ENCODE peak calls at places on chromosome 3, in eight cellular contexts. One of them, this sample, is unnamed.

GRCh38 chr3:53773330-53773583 is 73.0 kb downstream of the CHDH start:
- DNase-seq in CD4-positive, alpha-beta T cell: no peak
- DNase-seq in HS-27A: no peak
- DNase-seq in activated T-cell treated with anti-CD3 and anti-CD28 coated beads, Interleukin-2, amount 50 U/mL, for 1 hour: no peak
- DNase-seq in stromal cell of bone marrow: no peak
- DNase-seq in cerebellum: no peak
- DNase-seq in activated CD4-positive, alpha-beta T cell treated with anti-CD3 and anti-CD28 coated beads, Interleukin-2, amount 10 ng/mL, durations not matched to agents 7 days and 5 days: no peak
- DNase-seq in sigmoid colon: no peak
- DNase-seq in this sample: no peak

GRCh38 chr3:8777978-8778267 is 8.5 kb upstream of the OXTR start:
- DNase-seq in sigmoid colon: no peak
- DNase-seq in CD4-positive, alpha-beta T cell: no peak
- DNase-seq in activated T-cell treated with anti-CD3 and anti-CD28 coated beads, Interleukin-2, amount 50 U/mL, for 1 hour: no peak
- DNase-seq in HS-27A: no peak
- DNase-seq in activated CD4-positive, alpha-beta T cell treated with anti-CD3 and anti-CD28 coated beads, Interleukin-2, amount 10 ng/mL, durations not matched to agents 7 days and 5 days: no peak
- DNase-seq in stromal cell of bone marrow: no peak
- DNase-seq in cerebellum: no peak
- DNase-seq in this sample: no peak

GRCh38 chr3:55405436-55405835 is 81.7 kb downstream of the WNT5A start:
- DNase-seq in activated T-cell treated with anti-CD3 and anti-CD28 coated beads, Interleukin-2, amount 50 U/mL, for 1 hour: no peak
- DNase-seq in HS-27A: no peak
- DNase-seq in sigmoid colon: no peak
- DNase-seq in CD4-positive, alpha-beta T cell: no peak
- DNase-seq in cerebellum: no peak
- DNase-seq in stromal cell of bone marrow: no peak
- DNase-seq in activated CD4-positive, alpha-beta T cell treated with anti-CD3 and anti-CD28 coated beads, Interleukin-2, amount 10 ng/mL, durations not matched to agents 7 days and 5 days: no peak
- DNase-seq in this sample: no peak

GRCh38 chr3:84108442-84108971 is 850.3 kb upstream of the CADM2 start:
- DNase-seq in sigmoid colon: no peak
- DNase-seq in stromal cell of bone marrow: peak
- DNase-seq in activated T-cell treated with anti-CD3 and anti-CD28 coated beads, Interleukin-2, amount 50 U/mL, for 1 hour: no peak
- DNase-seq in cerebellum: no peak
- DNase-seq in activated CD4-positive, alpha-beta T cell treated with anti-CD3 and anti-CD28 coated beads, Interleukin-2, amount 10 ng/mL, durations not matched to agents 7 days and 5 days: no peak
- DNase-seq in CD4-positive, alpha-beta T cell: no peak
- DNase-seq in HS-27A: peak
- DNase-seq in this sample: no peak

GRCh38 chr3:24069045-24069444 is 124.0 kb downstream of the NR1D2 start:
- DNase-seq in stromal cell of bone marrow: no peak
- DNase-seq in CD4-positive, alpha-beta T cell: no peak
- DNase-seq in activated T-cell treated with anti-CD3 and anti-CD28 coated beads, Interleukin-2, amount 50 U/mL, for 1 hour: no peak
- DNase-seq in activated CD4-positive, alpha-beta T cell treated with anti-CD3 and anti-CD28 coated beads, Interleukin-2, amount 10 ng/mL, durations not matched to agents 7 days and 5 days: no peak
- DNase-seq in sigmoid colon: peak
- DNase-seq in cerebellum: no peak
- DNase-seq in HS-27A: no peak
- DNase-seq in this sample: no peak

GRCh38 chr3:189712906-189713483 is 81.8 kb downstream of the TP63 start:
- DNase-seq in sigmoid colon: no peak
- DNase-seq in stromal cell of bone marrow: no peak
- DNase-seq in activated T-cell treated with anti-CD3 and anti-CD28 coated beads, Interleukin-2, amount 50 U/mL, for 1 hour: no peak
- DNase-seq in HS-27A: no peak
- DNase-seq in CD4-positive, alpha-beta T cell: no peak
- DNase-seq in activated CD4-positive, alpha-beta T cell treated with anti-CD3 and anti-CD28 coated beads, Interleukin-2, amount 10 ng/mL, durations not matched to agents 7 days and 5 days: no peak
- DNase-seq in cerebellum: no peak
- DNase-seq in this sample: no peak

GRCh38 chr3:194683431-194683830 is 2.3 kb upstream of the FAM43A start:
- DNase-seq in activated T-cell treated with anti-CD3 and anti-CD28 coated beads, Interleukin-2, amount 50 U/mL, for 1 hour: no peak
- DNase-seq in activated CD4-positive, alpha-beta T cell treated with anti-CD3 and anti-CD28 coated beads, Interleukin-2, amount 10 ng/mL, durations not matched to agents 7 days and 5 days: no peak
- DNase-seq in stromal cell of bone marrow: no peak
- DNase-seq in cerebellum: no peak
- DNase-seq in HS-27A: no peak
- DNase-seq in CD4-positive, alpha-beta T cell: no peak
- DNase-seq in sigmoid colon: no peak
- DNase-seq in this sample: no peak

GRCh38 chr3:189981668-189982067 is 139.0 kb downstream of the P3H2 start:
- DNase-seq in activated CD4-positive, alpha-beta T cell treated with anti-CD3 and anti-CD28 coated beads, Interleukin-2, amount 10 ng/mL, durations not matched to agents 7 days and 5 days: no peak
- DNase-seq in sigmoid colon: peak
- DNase-seq in cerebellum: no peak
- DNase-seq in CD4-positive, alpha-beta T cell: no peak
- DNase-seq in activated T-cell treated with anti-CD3 and anti-CD28 coated beads, Interleukin-2, amount 50 U/mL, for 1 hour: no peak
- DNase-seq in stromal cell of bone marrow: peak
- DNase-seq in HS-27A: peak
- DNase-seq in this sample: no peak

GRCh38 chr3:107753494-107753893 is 230.7 kb downstream of the BBX start:
- DNase-seq in activated T-cell treated with anti-CD3 and anti-CD28 coated beads, Interleukin-2, amount 50 U/mL, for 1 hour: no peak
- DNase-seq in HS-27A: no peak
- DNase-seq in cerebellum: peak
- DNase-seq in activated CD4-positive, alpha-beta T cell treated with anti-CD3 and anti-CD28 coated beads, Interleukin-2, amount 10 ng/mL, durations not matched to agents 7 days and 5 days: peak
- DNase-seq in stromal cell of bone marrow: peak
- DNase-seq in CD4-positive, alpha-beta T cell: no peak
- DNase-seq in sigmoid colon: no peak
- DNase-seq in this sample: no peak

GRCh38 chr3:180802837-180803236 is 109.6 kb upstream of the FXR1 start:
- DNase-seq in activated CD4-positive, alpha-beta T cell treated with anti-CD3 and anti-CD28 coated beads, Interleukin-2, amount 10 ng/mL, durations not matched to agents 7 days and 5 days: no peak
- DNase-seq in stromal cell of bone marrow: peak
- DNase-seq in activated T-cell treated with anti-CD3 and anti-CD28 coated beads, Interleukin-2, amount 50 U/mL, for 1 hour: no peak
- DNase-seq in cerebellum: no peak
- DNase-seq in sigmoid colon: no peak
- DNase-seq in CD4-positive, alpha-beta T cell: no peak
- DNase-seq in HS-27A: no peak
- DNase-seq in this sample: no peak

GRCh38 chr3:71710906-71711494 is 14.2 kb downstream of the EIF4E3 start:
- DNase-seq in cerebellum: peak
- DNase-seq in activated T-cell treated with anti-CD3 and anti-CD28 coated beads, Interleukin-2, amount 50 U/mL, for 1 hour: no peak
- DNase-seq in stromal cell of bone marrow: peak
- DNase-seq in CD4-positive, alpha-beta T cell: no peak
- DNase-seq in HS-27A: no peak
- DNase-seq in sigmoid colon: no peak
- DNase-seq in activated CD4-positive, alpha-beta T cell treated with anti-CD3 and anti-CD28 coated beads, Interleukin-2, amount 10 ng/mL, durations not matched to agents 7 days and 5 days: no peak
- DNase-seq in this sample: no peak

GRCh38 chr3:42682301-42683070 is 2.9 kb upstream of the KLHL40 start:
- DNase-seq in CD4-positive, alpha-beta T cell: no peak
- DNase-seq in activated T-cell treated with anti-CD3 and anti-CD28 coated beads, Interleukin-2, amount 50 U/mL, for 1 hour: no peak
- DNase-seq in sigmoid colon: peak
- DNase-seq in cerebellum: no peak
- DNase-seq in HS-27A: no peak
- DNase-seq in stromal cell of bone marrow: no peak
- DNase-seq in activated CD4-positive, alpha-beta T cell treated with anti-CD3 and anti-CD28 coated beads, Interleukin-2, amount 10 ng/mL, durations not matched to agents 7 days and 5 days: no peak
- DNase-seq in this sample: peak

GRCh38 chr3:128518587-128519490 is 25.8 kb upstream of the GATA2 start:
- DNase-seq in stromal cell of bone marrow: no peak
- DNase-seq in CD4-positive, alpha-beta T cell: no peak
- DNase-seq in HS-27A: no peak
- DNase-seq in cerebellum: no peak
- DNase-seq in activated CD4-positive, alpha-beta T cell treated with anti-CD3 and anti-CD28 coated beads, Interleukin-2, amount 10 ng/mL, durations not matched to agents 7 days and 5 days: no peak
- DNase-seq in activated T-cell treated with anti-CD3 and anti-CD28 coated beads, Interleukin-2, amount 50 U/mL, for 1 hour: no peak
- DNase-seq in sigmoid colon: no peak
- DNase-seq in this sample: no peak

GRCh38 chr3:128343287-128344045 is 123.2 kb downstream of the DNAJB8 start:
- DNase-seq in CD4-positive, alpha-beta T cell: no peak
- DNase-seq in activated T-cell treated with anti-CD3 and anti-CD28 coated beads, Interleukin-2, amount 50 U/mL, for 1 hour: no peak
- DNase-seq in activated CD4-positive, alpha-beta T cell treated with anti-CD3 and anti-CD28 coated beads, Interleukin-2, amount 10 ng/mL, durations not matched to agents 7 days and 5 days: no peak
- DNase-seq in HS-27A: peak
- DNase-seq in sigmoid colon: peak
- DNase-seq in stromal cell of bone marrow: no peak
- DNase-seq in cerebellum: no peak
- DNase-seq in this sample: no peak

GRCh38 chr3:155548194-155548593 is 196.7 kb downstream of the PLCH1 start:
- DNase-seq in cerebellum: no peak
- DNase-seq in HS-27A: no peak
- DNase-seq in stromal cell of bone marrow: peak
- DNase-seq in activated CD4-positive, alpha-beta T cell treated with anti-CD3 and anti-CD28 coated beads, Interleukin-2, amount 10 ng/mL, durations not matched to agents 7 days and 5 days: no peak
- DNase-seq in CD4-positive, alpha-beta T cell: no peak
- DNase-seq in activated T-cell treated with anti-CD3 and anti-CD28 coated beads, Interleukin-2, amount 50 U/mL, for 1 hour: no peak
- DNase-seq in sigmoid colon: no peak
- DNase-seq in this sample: no peak

GRCh38 chr3:179949428-179949827 is 87.3 kb downstream of the PEX5L start:
- DNase-seq in cerebellum: no peak
- DNase-seq in sigmoid colon: no peak
- DNase-seq in activated CD4-positive, alpha-beta T cell treated with anti-CD3 and anti-CD28 coated beads, Interleukin-2, amount 10 ng/mL, durations not matched to agents 7 days and 5 days: no peak
- DNase-seq in CD4-positive, alpha-beta T cell: no peak
- DNase-seq in activated T-cell treated with anti-CD3 and anti-CD28 coated beads, Interleukin-2, amount 50 U/mL, for 1 hour: no peak
- DNase-seq in stromal cell of bone marrow: no peak
- DNase-seq in HS-27A: no peak
- DNase-seq in this sample: no peak

GRCh38 chr3:71064976-71065763 is 518.4 kb downstream of the FOXP1 start:
- DNase-seq in CD4-positive, alpha-beta T cell: peak
- DNase-seq in sigmoid colon: peak
- DNase-seq in activated CD4-positive, alpha-beta T cell treated with anti-CD3 and anti-CD28 coated beads, Interleukin-2, amount 10 ng/mL, durations not matched to agents 7 days and 5 days: peak
- DNase-seq in stromal cell of bone marrow: no peak
- DNase-seq in cerebellum: peak
- DNase-seq in HS-27A: no peak
- DNase-seq in activated T-cell treated with anti-CD3 and anti-CD28 coated beads, Interleukin-2, amount 50 U/mL, for 1 hour: peak
- DNase-seq in this sample: peak

GRCh38 chr3:123130079-123130726 is 63.4 kb downstream of the PDIA5 start:
- DNase-seq in stromal cell of bone marrow: no peak
- DNase-seq in HS-27A: no peak
- DNase-seq in CD4-positive, alpha-beta T cell: no peak
- DNase-seq in activated T-cell treated with anti-CD3 and anti-CD28 coated beads, Interleukin-2, amount 50 U/mL, for 1 hour: no peak
- DNase-seq in activated CD4-positive, alpha-beta T cell treated with anti-CD3 and anti-CD28 coated beads, Interleukin-2, amount 10 ng/mL, durations not matched to agents 7 days and 5 days: no peak
- DNase-seq in cerebellum: no peak
- DNase-seq in sigmoid colon: no peak
- DNase-seq in this sample: no peak

GRCh38 chr3:35523838-35524237 is 115.5 kb upstream of the ARPP21 start:
- DNase-seq in cerebellum: no peak
- DNase-seq in HS-27A: peak
- DNase-seq in sigmoid colon: no peak
- DNase-seq in activated T-cell treated with anti-CD3 and anti-CD28 coated beads, Interleukin-2, amount 50 U/mL, for 1 hour: no peak
- DNase-seq in CD4-positive, alpha-beta T cell: no peak
- DNase-seq in stromal cell of bone marrow: peak
- DNase-seq in activated CD4-positive, alpha-beta T cell treated with anti-CD3 and anti-CD28 coated beads, Interleukin-2, amount 10 ng/mL, durations not matched to agents 7 days and 5 days: no peak
- DNase-seq in this sample: no peak

GRCh38 chr3:187960820-187961219 is 193.1 kb upstream of the LPP start:
- DNase-seq in activated T-cell treated with anti-CD3 and anti-CD28 coated beads, Interleukin-2, amount 50 U/mL, for 1 hour: no peak
- DNase-seq in activated CD4-positive, alpha-beta T cell treated with anti-CD3 and anti-CD28 coated beads, Interleukin-2, amount 10 ng/mL, durations not matched to agents 7 days and 5 days: no peak
- DNase-seq in HS-27A: no peak
- DNase-seq in stromal cell of bone marrow: peak
- DNase-seq in sigmoid colon: no peak
- DNase-seq in cerebellum: no peak
- DNase-seq in CD4-positive, alpha-beta T cell: no peak
- DNase-seq in this sample: no peak

GRCh38 chr3:45628746-45629145 is 34.2 kb downstream of the LIMD1 start:
- DNase-seq in stromal cell of bone marrow: no peak
- DNase-seq in sigmoid colon: no peak
- DNase-seq in activated T-cell treated with anti-CD3 and anti-CD28 coated beads, Interleukin-2, amount 50 U/mL, for 1 hour: no peak
- DNase-seq in activated CD4-positive, alpha-beta T cell treated with anti-CD3 and anti-CD28 coated beads, Interleukin-2, amount 10 ng/mL, durations not matched to agents 7 days and 5 days: no peak
- DNase-seq in HS-27A: no peak
- DNase-seq in CD4-positive, alpha-beta T cell: no peak
- DNase-seq in cerebellum: no peak
- DNase-seq in this sample: no peak

GRCh38 chr3:72191211-72191960 is 406.4 kb upstream of the PROK2 start:
- DNase-seq in HS-27A: no peak
- DNase-seq in activated CD4-positive, alpha-beta T cell treated with anti-CD3 and anti-CD28 coated beads, Interleukin-2, amount 10 ng/mL, durations not matched to agents 7 days and 5 days: no peak
- DNase-seq in stromal cell of bone marrow: peak
- DNase-seq in CD4-positive, alpha-beta T cell: no peak
- DNase-seq in sigmoid colon: no peak
- DNase-seq in activated T-cell treated with anti-CD3 and anti-CD28 coated beads, Interleukin-2, amount 50 U/mL, for 1 hour: no peak
- DNase-seq in cerebellum: no peak
- DNase-seq in this sample: no peak

GRCh38 chr3:14406762-14407161 is 4.4 kb downstream of the SLC6A6 start:
- DNase-seq in stromal cell of bone marrow: no peak
- DNase-seq in cerebellum: no peak
- DNase-seq in sigmoid colon: no peak
- DNase-seq in HS-27A: no peak
- DNase-seq in activated CD4-positive, alpha-beta T cell treated with anti-CD3 and anti-CD28 coated beads, Interleukin-2, amount 10 ng/mL, durations not matched to agents 7 days and 5 days: no peak
- DNase-seq in CD4-positive, alpha-beta T cell: no peak
- DNase-seq in activated T-cell treated with anti-CD3 and anti-CD28 coated beads, Interleukin-2, amount 50 U/mL, for 1 hour: no peak
- DNase-seq in this sample: no peak

GRCh38 chr3:5122741-5123706 is 932 bp downstream of the ARL8B start:
- DNase-seq in sigmoid colon: peak
- DNase-seq in activated T-cell treated with anti-CD3 and anti-CD28 coated beads, Interleukin-2, amount 50 U/mL, for 1 hour: peak
- DNase-seq in CD4-positive, alpha-beta T cell: peak
- DNase-seq in HS-27A: no peak
- DNase-seq in activated CD4-positive, alpha-beta T cell treated with anti-CD3 and anti-CD28 coated beads, Interleukin-2, amount 10 ng/mL, durations not matched to agents 7 days and 5 days: peak
- DNase-seq in stromal cell of bone marrow: peak
- DNase-seq in cerebellum: peak
- DNase-seq in this sample: no peak

This sample was measured in activated B cell treated with CpG ODN at 0.5 μM for 24 hours.